ENCODE peak calls at places on chromosomes 7 and 10, in six cellular contexts. A is fibroblast of mammary gland; F is stimulated activated CD4-positive, alpha-beta T cell treated with anti-CD3 and anti-CD28 coated beads, Interleukin-2, amount 100 ng/mL, for 48 hours; Y is iPS-NIHi11; H is DMS53; O is head of caudate nucleus. N is an unnamed sample.
A peak's percentile ranks its signal among the peaks of the same experiment; 100 is the strongest.

GRCh38 chr10:17061418-17061817 is 68.2 kb downstream of the CUBN start:
- DNase-seq in H (no peak), Y (no peak), O (no peak), F (no peak), A (peak; percentile 95), N (no peak)

GRCh38 chr10:20674870-20675385 is 222.2 kb downstream of the NEBL start:
- DNase-seq in O (no peak), H (no peak), Y (no peak), A (peak; percentile 7), F (no peak), N (no peak)

GRCh38 chr7:4136036-4136435 is 546.1 kb upstream of the FOXK1 start:
- DNase-seq in Y (peak; percentile 64), A (no peak), O (no peak), F (no peak), H (peak; percentile 15), N (no peak)

GRCh38 chr10:119333146-119333792 is 125.9 kb downstream of the GRK5 start:
- DNase-seq in H (peak; percentile 20), Y (no peak), O (no peak), A (peak; percentile 52), F (peak; percentile 50), N (no peak)

GRCh38 chr7:27678617-27679260 is 16.1 kb upstream of the HIBADH start:
- DNase-seq in A (peak; percentile 51), Y (no peak), O (no peak), F (no peak), H (no peak), N (no peak)

GRCh38 chr7:40133561-40134427 is 628 bp downstream of the MPLKIP start:
- DNase-seq in O (no peak), F (no peak), H (peak; percentile 83), A (peak; percentile 31), Y (peak; percentile 81), N (no peak)

GRCh38 chr7:49700841-49701240 is 72.6 kb upstream of the VWC2 start:
- DNase-seq in F (no peak), H (no peak), A (no peak), Y (no peak), O (no peak), N (no peak)

GRCh38 chr10:26025500-26025899 is 91.5 kb downstream of the MYO3A start:
- DNase-seq in Y (peak; percentile 15), O (no peak), H (no peak), F (no peak), A (no peak), N (no peak)

GRCh38 chr10:132036887-132037675 is 28.7 kb upstream of the JAKMIP3 start:
- DNase-seq in H (peak; percentile 66), Y (peak; percentile 57), A (no peak), O (peak; percentile 63), F (no peak), N (peak; percentile 16)

GRCh38 chr7:56175086-56175760 is 59.0 kb upstream of the NUPR2 start:
- DNase-seq in Y (peak; percentile 11), A (no peak), F (no peak), O (no peak), H (no peak), N (no peak)

GRCh38 chr7:21146642-21147423 is 281.1 kb upstream of the SP4 start:
- DNase-seq in Y (no peak), A (no peak), O (no peak), H (no peak), F (no peak), N (no peak)

N was measured in midbrain.